ENCODE peak calls at places on chromosomes 16 and 17, in five cellular contexts. W, H, Z, D and L are unnamed samples.

GRCh38 chr17:62681939-62682381 is 54.5 kb downstream of the MRC2 start:
- DNase-seq in W (no peak), H (no peak), Z (no peak), D (no peak), L (no peak)

GRCh38 chr17:66508896-66509843 is 206.8 kb downstream of the PRKCA start:
- DNase-seq in W (no peak), H (peak), Z (peak), D (peak), L (peak)

GRCh38 chr17:9350083-9350482 is 225.5 kb downstream of the STX8 start:
- DNase-seq in W (no peak), H (peak), Z (no peak), D (peak), L (no peak)

GRCh38 chr16:57955572-57955971 is 15.4 kb downstream of the CNGB1 start:
- DNase-seq in W (no peak), H (no peak), Z (no peak), D (peak), L (no peak)

GRCh38 chr17:43760254-43760852 is 1.8 kb upstream of the SOST start:
- DNase-seq in W (peak), H (peak), Z (peak), D (peak), L (peak)

GRCh38 chr16:80417706-80418105 is 123.1 kb upstream of the DYNLRB2 start:
- DNase-seq in W (no peak), H (no peak), Z (no peak), D (no peak), L (no peak)

GRCh38 chr16:30499284-30499683 is 26.7 kb downstream of the ITGAL start:
- DNase-seq in W (no peak), H (no peak), Z (no peak), D (no peak), L (no peak)

GRCh38 chr17:62650587-62650986 is 23.1 kb downstream of the MRC2 start:
- DNase-seq in W (no peak), H (no peak), Z (no peak), D (no peak), L (no peak)

GRCh38 chr17:21094298-21094704 is 32.5 kb upstream of the DHRS7B start:
- DNase-seq in W (no peak), H (no peak), Z (no peak), D (no peak), L (no peak)

GRCh38 chr16:57379579-57379978 is 7.3 kb downstream of the CX3CL1 start:
- DNase-seq in W (no peak), H (no peak), Z (no peak), D (no peak), L (no peak)

GRCh38 chr16:68378436-68379415 is 67.9 kb downstream of the PRMT7 start:
- DNase-seq in W (no peak), H (no peak), Z (no peak), D (no peak), L (no peak)

GRCh38 chr17:30761058-30761457 is 63.4 kb downstream of the CRLF3 start:
- DNase-seq in W (no peak), H (no peak), Z (no peak), D (no peak), L (no peak)

GRCh38 chr17:80513892-80514291 is 30.7 kb upstream of the RPTOR start:
- DNase-seq in W (no peak), H (peak), Z (no peak), D (no peak), L (no peak)

GRCh38 chr17:57035971-57036481 is 49.0 kb upstream of the AKAP1 start:
- DNase-seq in W (no peak), H (no peak), Z (no peak), D (no peak), L (no peak)

GRCh38 chr16:31129568-31130335 is 5.8 kb downstream of the PRSS8 start:
- DNase-seq in W (no peak), H (no peak), Z (no peak), D (no peak), L (no peak)

GRCh38 chr17:77206125-77206523 is 65.4 kb downstream of the SEC14L1 start:
- DNase-seq in W (no peak), H (no peak), Z (no peak), D (no peak), L (no peak)

GRCh38 chr16:4329354-4329775 is 13.5 kb downstream of the GLIS2 start:
- DNase-seq in W (no peak), H (no peak), Z (no peak), D (no peak), L (no peak)

GRCh38 chr16:70746040-70746707 is 54.8 kb downstream of the VAC14 start:
- DNase-seq in W (no peak), H (peak), Z (peak), D (peak), L (peak)

GRCh38 chr16:70703041-70703834 is 17.4 kb upstream of the MTSS2 start:
- DNase-seq in W (no peak), H (peak), Z (no peak), D (peak), L (no peak)

GRCh38 chr17:72660274-72661092 is 432.0 kb downstream of the SLC39A11 start:
- DNase-seq in W (no peak), H (no peak), Z (no peak), D (no peak), L (no peak)

GRCh38 chr16:6125483-6126259 is 1028.1 kb upstream of the EEF2KMT start:
- DNase-seq in W (no peak), H (peak), Z (no peak), D (no peak), L (no peak)

GRCh38 chr17:46782250-46782953 is 36.1 kb downstream of the WNT3 start:
- DNase-seq in W (no peak), H (no peak), Z (peak), D (peak), L (peak)

GRCh38 chr17:34581446-34582184 is 2.2 kb downstream of the TMEM132E start:
- DNase-seq in W (no peak), H (no peak), Z (no peak), D (no peak), L (no peak)

GRCh38 chr17:5097101-5097834 is 14.4 kb downstream of the ZNF232 start:
- DNase-seq in W (no peak), H (no peak), Z (peak), D (no peak), L (peak)

GRCh38 chr16:971582-971905 is 760 bp upstream of the LMF1 start:
- DNase-seq in W (no peak), H (no peak), Z (no peak), D (no peak), L (no peak)

GRCh38 chr16:67542464-67542863 is 13.8 kb downstream of the RIPOR1 start:
- DNase-seq in W (peak), H (peak), Z (peak), D (peak), L (peak)